ENCODE peak calls at places on chromosomes 3 and 15, in four cellular contexts. E is Peyer's patch, K is ovary, W is hepatocyte. P is an unnamed sample. For H3K9me3, the result is how much of the 10 kb centered on the place peaks cover.

GRCh38 chr3:73378207-73378606 is 246.5 kb downstream of the PDZRN3 start:
- DNase-seq in E (no peak), K (no peak), W (no peak), P (no peak)

GRCh38 chr3:49799761-49800160 is at the start of gene CDHR4:
- DNase-seq in E (no peak), K (no peak), W (peak), P (no peak)

GRCh38 chr3:138097192-138097829 is 18.1 kb downstream of the DZIP1L start:
- DNase-seq in E (no peak), K (no peak), W (no peak), P (no peak)

GRCh38 chr3:35773398-35773797 is 134.1 kb downstream of the ARPP21 start:
- DNase-seq in E (no peak), K (no peak), W (no peak), P (no peak)

GRCh38 chr3:134326760-134327593 is 47.3 kb downstream of the AMOTL2 start:
- DNase-seq in E (no peak), K (no peak), W (peak), P (no peak)

GRCh38 chr15:71707230-71708051 is 102.9 kb upstream of the NR2E3 start:
- DNase-seq in E (no peak), K (no peak), W (no peak), P (no peak)

GRCh38 chr3:179666436-179667035 is 13.7 kb downstream of the USP13 start:
- DNase-seq in E (no peak), K (peak), W (no peak), P (no peak)

GRCh38 chr3:37753428-37753827 is 108.3 kb upstream of the CTDSPL start:
- DNase-seq in E (no peak), K (no peak), W (no peak), P (no peak)

GRCh38 chr3:89145995-89146394 is 38.6 kb downstream of the EPHA3 start:
- DNase-seq in E (no peak), K (no peak), W (peak), P (no peak)

GRCh38 chr3:194592798-194593752 is 40.1 kb downstream of the TMEM44 start:
- DNase-seq in E (no peak), K (no peak), W (peak), P (no peak)

DNA sequence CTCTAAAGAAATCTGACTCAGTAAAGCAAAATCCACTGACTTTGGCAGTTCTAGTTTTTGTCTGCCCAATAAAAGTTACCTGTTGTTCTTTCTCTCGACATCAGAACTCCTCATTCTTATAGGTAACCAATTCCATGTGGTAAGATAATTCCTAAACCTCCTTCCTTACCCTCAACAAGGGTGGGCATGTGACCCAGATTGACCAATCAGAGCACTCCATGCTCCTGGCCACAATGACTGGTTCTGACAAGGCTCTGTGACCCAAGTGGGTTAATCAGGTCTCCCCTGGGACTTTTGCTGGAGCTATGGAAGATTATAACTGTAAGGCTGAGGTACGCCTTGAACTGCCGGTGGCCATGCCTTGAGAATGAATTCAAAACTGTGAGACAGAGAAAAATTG is 31.7 kb downstream of the LINS1 start:
- DNase-seq in E (no peak), K (no peak), W (no peak), P (no peak)
- TF ChIP-seq CTCF in E (no peak), K (no peak), W (no peak), P (no peak)

DNA sequence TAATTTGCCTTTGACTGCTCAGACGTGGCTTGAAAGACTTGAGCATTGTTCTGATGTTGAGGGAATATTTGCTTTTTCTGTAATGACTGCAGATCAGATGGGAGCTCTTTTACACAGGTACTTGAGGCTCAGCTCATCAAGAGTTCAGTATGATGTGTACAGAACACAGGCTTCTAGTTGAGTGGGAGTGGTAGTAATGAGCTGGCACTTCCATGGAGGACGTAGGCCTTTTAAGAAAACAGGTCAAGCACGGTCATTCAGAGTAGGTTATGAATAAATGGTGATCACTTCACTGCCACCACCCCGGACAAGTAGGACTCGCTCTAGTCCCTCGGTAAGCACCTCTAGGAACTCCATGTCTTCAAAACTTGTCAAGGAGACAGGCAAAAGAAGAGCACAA is 8.8 kb downstream of the EMC4 start:
- DNase-seq in E (no peak), K (no peak), W (no peak), P (no peak)
- H3K27ac ChIP-seq in E (no peak), K (no peak), W (no peak), P (no peak)

DNA sequence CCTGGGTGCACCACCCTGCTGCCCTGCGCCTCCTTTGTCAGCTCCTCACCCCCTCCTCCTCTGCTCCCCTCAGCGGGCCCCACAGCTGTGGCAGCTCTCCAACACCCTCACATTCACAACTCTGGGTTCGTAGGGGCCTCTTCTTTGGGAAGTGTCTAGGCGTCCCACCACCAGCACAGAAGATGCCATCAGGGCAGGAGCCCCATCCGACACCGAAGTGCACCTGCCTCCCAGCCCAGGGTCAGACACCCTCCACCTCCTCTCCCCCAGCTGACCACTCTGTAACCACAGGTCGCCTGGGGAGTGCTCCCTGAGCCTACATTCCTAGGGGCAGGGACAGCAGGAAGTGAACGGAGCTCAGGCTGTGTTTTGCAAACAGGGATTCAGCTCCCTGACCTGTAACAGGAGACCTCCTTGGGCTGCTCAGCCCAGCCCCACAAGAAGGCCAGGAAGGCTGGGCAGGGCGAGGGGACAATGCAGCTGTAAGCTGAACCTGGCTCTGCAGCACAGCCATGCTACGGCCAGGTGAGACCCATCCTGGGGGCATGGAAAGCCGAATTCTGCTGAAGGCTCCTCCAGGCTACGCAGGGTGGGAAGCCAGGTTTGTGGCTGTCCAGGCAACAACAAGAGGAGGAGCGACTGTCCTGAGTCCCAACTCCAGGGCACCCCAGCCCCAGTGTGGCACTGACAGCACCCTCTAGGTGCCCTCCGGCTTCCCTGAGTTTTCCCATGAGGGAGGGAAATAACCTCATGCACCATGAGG is 269.0 kb downstream of the GOLGA6L6 start:
- DNase-seq in E (no peak), K (no peak), W (no peak), P (no peak)
- H3K9me3 ChIP-seq in E (under half), K (under half), W (half or more), P (under half)

GRCh38 chr3:169971522-169971921 is 4.9 kb downstream of the SEC62 start:
- DNase-seq in E (no peak), K (no peak), W (no peak), P (no peak)
- TF ChIP-seq CTCF in E (no peak), K (no peak), W (no peak), P (no peak)

GRCh38 chr15:40256642-40257235 is 17.9 kb downstream of the PAK6 start:
- DNase-seq in E (no peak), K (no peak), W (no peak), P (no peak)
- H3K27ac ChIP-seq in E (no peak), K (no peak), W (no peak), P (no peak)

DNA sequence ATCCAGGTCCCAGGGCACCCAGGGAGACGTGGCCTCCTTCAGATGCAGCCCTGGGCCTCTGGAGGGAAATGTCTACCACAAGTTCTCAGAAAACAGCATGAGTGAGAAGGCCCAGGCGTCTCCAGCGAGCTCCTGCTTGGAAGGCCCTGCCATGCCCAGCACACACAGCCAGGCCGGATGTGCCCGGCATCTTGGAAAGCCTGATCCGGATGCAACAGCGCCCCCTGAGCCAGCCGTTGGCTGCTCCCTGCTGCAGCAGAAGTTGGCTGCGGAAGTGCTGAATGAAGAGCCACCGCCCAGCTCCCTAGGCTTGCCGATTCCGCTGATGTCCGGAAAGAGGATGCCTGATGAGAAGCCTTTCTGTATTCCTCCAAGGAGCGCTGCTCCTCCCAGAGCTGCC is 856 bp downstream of the NPAP1 start:
- DNase-seq in E (no peak), K (no peak), W (no peak), P (no peak)
- H3K9me3 ChIP-seq in E (under half), K (under half), W (under half), P (under half)

GRCh38 chr3:60182697-60183096 is 1068.6 kb downstream of the FHIT start:
- DNase-seq in E (no peak), K (no peak), W (no peak), P (no peak)
- TF ChIP-seq CTCF in E (no peak), K (no peak), W (no peak), P (no peak)

DNA sequence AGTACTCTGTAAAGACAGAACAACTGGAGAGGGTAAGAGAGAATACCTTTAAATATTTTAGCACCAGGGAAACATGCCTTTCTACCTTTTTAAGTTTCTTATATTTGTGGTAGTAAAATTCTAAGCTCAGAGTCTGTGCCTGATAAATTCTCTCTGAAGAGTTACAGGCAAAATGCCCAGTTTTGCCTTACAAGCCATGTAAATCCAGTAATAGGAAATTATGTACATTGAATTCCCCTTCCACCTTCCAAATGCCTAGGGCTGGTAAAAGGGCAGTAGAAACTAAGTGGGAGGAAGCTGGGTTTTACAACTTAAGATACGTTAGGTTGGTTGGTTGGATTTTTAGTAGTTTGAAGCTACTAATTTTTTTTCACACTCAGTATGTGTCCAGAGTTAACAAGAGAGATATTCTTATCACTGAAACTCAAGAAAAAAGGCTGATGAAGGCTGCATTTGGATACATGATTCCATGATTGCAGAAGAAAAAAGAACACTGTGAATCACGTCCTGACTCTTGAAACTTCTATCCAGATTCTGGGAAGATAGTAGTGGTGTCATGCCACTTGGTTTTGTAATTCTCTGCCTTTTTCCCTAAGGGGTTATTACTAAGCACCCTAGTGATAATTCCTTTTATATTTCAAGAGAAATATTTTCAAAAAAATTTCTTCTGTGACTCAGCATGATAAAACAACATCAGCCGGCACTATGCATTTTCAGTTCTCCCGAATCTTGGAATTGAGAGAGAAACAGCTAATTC is 43.0 kb upstream of the TP63 start:
- DNase-seq in E (no peak), K (no peak), W (no peak), P (no peak)
- H3K27ac ChIP-seq in E (no peak), K (no peak), W (peak), P (no peak)

GRCh38 chr15:27480141-27480530 is 509.2 kb downstream of the GABRG3 start:
- DNase-seq in E (no peak), K (no peak), W (no peak), P (no peak)

GRCh38 chr15:27480642-27481041 is 509.7 kb downstream of the GABRG3 start:
- DNase-seq in E (no peak), K (no peak), W (no peak), P (no peak)

GRCh38 chr15:27481768-27482167 is 510.8 kb downstream of the GABRG3 start:
- DNase-seq in E (no peak), K (no peak), W (no peak), P (no peak)

GRCh38 chr15:27483124-27483523 is 512.1 kb downstream of the GABRG3 start:
- DNase-seq in E (no peak), K (no peak), W (no peak), P (no peak)

DNA sequence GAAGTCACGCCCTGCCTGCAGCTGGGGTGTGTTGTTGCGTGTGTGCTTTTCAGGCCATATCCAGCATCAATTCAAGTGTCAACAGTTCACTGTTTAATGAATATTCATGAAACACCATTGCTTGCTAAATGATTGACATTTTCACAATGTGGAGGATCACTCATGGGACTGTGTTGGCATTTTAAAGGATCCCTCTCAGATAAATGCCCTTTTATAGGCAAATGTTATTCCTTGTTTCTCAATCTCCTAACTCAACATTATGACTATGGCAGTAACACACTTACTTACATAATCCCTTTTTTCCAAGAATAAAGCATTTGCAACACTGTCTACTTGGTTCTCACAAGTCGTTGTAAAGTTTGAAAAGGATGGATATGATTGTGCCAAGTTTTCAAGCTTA is 511.4 kb downstream of the GABRG3 start:
- DNase-seq in E (no peak), K (no peak), W (no peak), P (no peak)
- H3K9me3 ChIP-seq in E (under half), K (under half), W (under half), P (under half)

P was measured in CD4-positive, alpha-beta T cell.